ENCODE peak calls at places on chromosomes 16 and 17, in five cellular contexts. K is IMR-90, D is GM12878, G is SK-N-SH, F is K562. S is an unnamed sample.

GRCh38 chr17:9668532-9668931 is 23.2 kb downstream of the USP43 start:
- DNase-seq in K (no peak), G (no peak), F (no peak), D (no peak), S (no peak)

GRCh38 chr16:86619263-86619935 is 41.0 kb downstream of the FOXL1 start:
- DNase-seq in K (no peak), D (no peak), F (peak), G (no peak), S (peak)

GRCh38 chr16:66986559-66986958 is 1.8 kb upstream of the CES4A start:
- DNase-seq in F (no peak), G (no peak), K (no peak), D (no peak), S (no peak)

GRCh38 chr17:4587195-4587594 is 2.9 kb downstream of the SMTNL2 start:
- DNase-seq in G (no peak), F (no peak), D (no peak), K (no peak), S (no peak)

GRCh38 chr16:11165349-11165748 is 90.7 kb downstream of the SOCS1 start:
- DNase-seq in D (no peak), G (no peak), F (peak), K (no peak), S (no peak)

GRCh38 chr16:71698491-71698890 is 26.0 kb downstream of the PHLPP2 start:
- DNase-seq in K (no peak), D (no peak), F (no peak), G (no peak), S (no peak)

GRCh38 chr17:83056583-83057396 is 22.6 kb upstream of the METRNL start:
- DNase-seq in K (no peak), D (no peak), F (no peak), G (peak), S (no peak)

GRCh38 chr16:16191493-16192167 is 31.7 kb downstream of the ABCC6 start:
- DNase-seq in F (no peak), D (no peak), G (no peak), K (no peak), S (no peak)

GRCh38 chr16:68406458-68407041 is 41.8 kb downstream of the SMPD3 start:
- DNase-seq in K (peak), G (peak), D (no peak), F (no peak), S (no peak)

GRCh38 chr16:85423186-85423550 is 190.0 kb upstream of the GSE1 start:
- DNase-seq in F (no peak), D (no peak), G (no peak), K (no peak), S (no peak)

DNA sequence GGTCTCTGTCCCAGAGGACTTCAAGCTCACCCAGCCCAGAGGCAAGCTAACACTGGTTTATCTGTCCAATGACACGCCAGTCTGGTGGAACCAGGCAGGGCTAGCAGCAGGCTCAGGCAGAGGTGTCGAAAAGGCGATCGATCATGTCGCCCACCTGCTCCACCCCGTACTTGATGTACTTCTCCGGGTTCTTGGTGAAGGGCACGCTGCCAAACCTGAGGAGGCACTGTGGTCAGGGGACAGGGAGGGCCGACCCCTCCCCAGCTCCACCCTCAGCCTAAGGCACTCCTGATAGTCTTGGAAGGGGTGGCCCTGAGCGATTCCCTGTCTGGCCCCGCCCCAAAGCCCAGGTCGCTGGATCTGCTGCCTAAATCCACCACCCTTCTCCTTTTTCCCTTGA is 4.6 kb downstream of the ZACN start:
- DNase-seq in K (no peak), F (no peak), D (no peak), G (peak), S (no peak)
- TF ChIP-seq RCOR1 in K (no peak), F (no peak), D (no peak), G (no peak), S (no peak)

DNA sequence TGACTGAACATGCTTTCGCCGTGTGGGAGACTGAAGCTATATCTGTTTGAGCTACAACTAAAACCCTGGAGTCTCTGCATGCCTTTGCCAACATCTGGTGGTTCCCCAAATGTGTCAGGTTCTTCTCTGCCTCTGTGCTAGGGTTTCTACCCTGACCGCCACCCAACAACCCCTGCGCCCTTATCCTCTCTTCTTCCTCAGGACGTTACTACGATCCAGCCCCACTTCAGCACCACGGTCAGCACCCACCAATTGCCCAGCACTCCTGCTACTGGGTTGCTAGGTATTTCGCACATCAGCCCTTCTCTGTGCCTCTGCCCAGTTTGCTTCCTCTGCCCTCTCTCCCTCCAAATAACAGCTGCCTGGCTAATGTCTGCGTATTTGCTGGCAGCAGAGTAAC is 106.3 kb upstream of the HSBP1 start:
- DNase-seq in F (peak), G (no peak), D (no peak), K (peak), S (peak)
- TF ChIP-seq RCOR1 in F (peak), G (no peak), D (no peak), K (no peak), S (no peak)

DNA sequence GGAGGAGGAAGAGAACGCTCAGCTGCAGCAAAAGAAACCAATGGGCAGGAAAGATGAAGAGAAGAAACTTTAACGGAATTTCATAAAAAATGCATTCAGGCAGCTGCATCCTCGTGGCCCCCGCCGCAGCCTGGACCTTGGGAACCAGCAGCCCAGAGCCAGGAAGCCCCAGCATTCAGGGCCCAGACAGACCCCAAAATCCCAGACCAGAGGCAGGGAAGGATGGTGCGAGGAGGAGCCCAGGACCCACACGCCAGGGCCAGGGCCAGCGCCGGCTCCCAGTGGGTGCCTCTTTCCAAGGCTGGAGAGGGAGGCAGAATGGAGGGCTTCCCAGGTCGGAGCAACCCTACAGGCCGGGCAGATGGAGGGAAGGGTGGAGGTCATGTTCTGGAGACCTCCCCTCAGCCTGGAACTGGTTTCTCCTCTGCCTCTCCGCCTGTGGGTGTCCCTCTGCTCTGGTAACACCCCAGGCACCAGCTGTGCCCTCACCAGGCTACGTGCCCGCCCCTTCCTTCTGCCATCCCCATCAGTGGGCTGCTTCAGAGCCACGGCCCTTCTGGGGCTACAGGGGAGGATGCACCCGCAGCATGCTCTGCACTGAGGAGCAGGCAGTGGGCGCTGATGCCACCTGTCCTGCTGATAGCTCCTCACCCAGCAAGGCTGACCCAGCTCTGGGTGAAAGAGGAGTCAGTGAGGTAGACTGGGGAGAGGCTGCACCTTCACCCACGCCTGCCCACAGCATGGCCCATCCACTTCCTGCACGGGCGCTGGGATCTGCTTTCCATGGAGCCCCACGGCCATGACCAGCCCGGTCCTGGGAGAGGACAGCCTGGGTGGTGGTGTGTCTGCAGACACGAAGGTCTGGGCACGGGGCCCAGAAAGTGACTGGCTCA is 1.2 kb upstream of the MIF4GD start:
- DNase-seq in K (peak), D (no peak), F (peak), G (peak), S (peak)
- TF ChIP-seq RCOR1 in K (no peak), D (no peak), F (no peak), G (no peak), S (no peak)

DNA sequence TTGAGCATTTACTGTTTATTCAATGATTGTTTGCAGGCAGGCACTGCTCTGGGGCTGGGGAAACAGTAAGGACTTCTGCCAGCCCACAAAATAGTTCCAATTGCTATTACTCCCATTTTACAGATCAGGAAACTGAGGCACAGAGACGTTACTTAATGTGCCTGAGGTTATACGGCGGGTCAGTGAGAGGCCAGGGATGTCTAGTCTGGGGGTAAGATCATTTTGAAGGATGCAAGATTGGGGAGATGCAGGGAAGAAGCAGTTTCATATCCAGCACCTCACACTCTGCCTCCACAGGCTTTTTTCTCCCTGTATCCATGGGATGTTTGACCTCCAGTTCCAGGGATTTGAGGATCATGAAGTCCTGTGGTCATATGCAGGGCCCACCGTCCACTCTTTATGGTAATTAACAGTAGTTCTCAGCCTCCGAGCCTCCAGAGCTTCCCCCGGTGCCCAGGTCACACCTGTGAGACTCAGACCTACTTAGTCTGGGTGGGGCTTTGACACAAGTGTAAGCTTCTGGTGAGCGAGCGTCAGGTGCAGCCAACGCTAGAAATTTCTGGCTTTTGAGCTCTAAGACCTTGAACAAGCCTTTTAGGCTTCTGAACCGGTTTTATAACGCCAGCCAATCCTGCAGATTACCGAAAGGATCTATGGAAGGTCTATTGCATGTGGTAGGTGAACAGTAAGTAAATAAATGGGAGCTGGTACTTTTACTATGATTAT is 46.7 kb downstream of the ABAT start:
- DNase-seq in K (no peak), D (no peak), F (no peak), G (no peak), S (no peak)
- TF ChIP-seq RCOR1 in K (no peak), D (no peak), F (no peak), G (no peak), S (no peak)

GRCh38 chr17:67619555-67619954 is 98.2 kb upstream of the NOL11 start:
- DNase-seq in F (no peak), K (no peak), D (no peak), G (no peak), S (no peak)
- TF ChIP-seq RCOR1 in F (no peak), K (no peak), D (no peak), G (no peak), S (no peak)

GRCh38 chr17:79838541-79839274 is 532 bp downstream of the CBX4 start:
- DNase-seq in F (peak), K (peak), G (peak), D (no peak), S (peak)

GRCh38 chr17:79841369-79842135 is 2.3 kb upstream of the CBX4 start:
- DNase-seq in G (no peak), F (no peak), K (no peak), D (no peak), S (no peak)

GRCh38 chr17:79840989-79841286 is 1.7 kb upstream of the CBX4 start:
- DNase-seq in K (no peak), G (no peak), F (no peak), D (no peak), S (no peak)

GRCh38 chr17:79839363-79840203 is at the start of gene CBX4:
- DNase-seq in K (peak), D (no peak), F (peak), G (peak), S (peak)

DNA sequence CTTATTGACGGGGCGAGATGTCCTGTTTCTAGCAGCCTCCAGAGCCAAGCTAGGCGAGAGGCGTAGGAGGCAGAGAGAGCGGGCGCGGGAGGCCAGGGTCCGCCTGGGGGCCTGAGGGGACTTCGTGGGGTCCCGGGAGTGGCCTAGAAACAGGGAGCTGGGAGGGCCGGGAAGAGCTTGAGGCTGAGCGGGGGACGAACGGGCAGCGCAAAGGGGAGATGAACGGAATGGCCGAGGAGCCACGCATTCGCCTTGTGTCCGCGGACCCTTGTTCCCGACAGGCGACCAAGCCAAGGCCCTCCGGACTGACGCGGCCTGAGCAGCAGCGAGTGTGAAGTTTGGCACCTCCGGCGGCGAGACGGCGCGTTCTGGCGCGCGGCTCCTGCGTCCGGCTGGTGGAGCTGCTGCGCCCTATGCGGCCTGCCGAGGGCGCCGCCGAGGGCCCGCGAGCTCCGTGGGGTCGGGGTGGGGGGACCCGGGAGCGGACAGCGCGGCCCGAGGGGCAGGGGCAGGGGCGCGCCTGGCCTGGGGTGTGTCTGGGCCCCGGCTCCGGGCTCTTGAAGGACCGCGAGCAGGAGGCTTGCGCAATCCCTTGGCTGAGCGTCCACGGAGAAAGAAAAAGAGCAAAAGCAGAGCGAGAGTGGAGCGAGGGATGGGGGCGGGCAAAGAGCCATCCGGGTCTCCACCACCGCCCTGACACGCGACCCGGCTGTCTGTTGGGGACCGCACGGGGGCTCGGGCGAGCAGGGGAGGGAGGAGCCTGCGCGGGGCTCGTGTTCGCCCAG is 1.2 kb upstream of the CBX4 start:
- DNase-seq in D (no peak), K (peak), F (no peak), G (peak), S (no peak)
- TF ChIP-seq RCOR1 in D (no peak), K (no peak), F (no peak), G (no peak), S (no peak)

DNA sequence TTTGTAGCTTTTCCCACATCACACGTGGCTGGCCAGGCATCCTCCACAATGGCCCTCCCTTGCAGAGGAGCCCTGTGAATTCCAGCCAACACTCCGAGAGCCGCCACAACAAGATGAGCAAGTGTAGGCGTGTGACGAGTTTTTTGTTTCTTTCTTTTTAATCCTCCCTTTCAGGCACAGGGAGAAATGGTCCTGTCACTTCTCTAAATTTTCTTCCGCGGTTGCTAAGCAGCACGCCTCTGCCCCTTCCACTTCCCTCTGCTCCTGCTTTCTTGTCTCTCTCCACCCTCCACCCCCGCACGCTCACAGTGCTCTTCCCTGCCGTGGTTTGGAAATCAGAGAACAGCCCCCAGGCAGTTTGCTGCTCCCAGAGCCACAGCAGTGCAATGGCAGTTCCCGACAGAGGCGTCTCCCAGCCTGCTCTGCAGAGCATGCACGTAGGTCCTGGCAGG is 68.0 kb upstream of the MRTFB start:
- DNase-seq in K (peak), D (no peak), F (peak), G (peak), S (no peak)
- TF ChIP-seq RCOR1 in K (no peak), D (no peak), F (peak), G (peak), S (no peak)

GRCh38 chr17:56320443-56320842 is 167.2 kb downstream of the ANKFN1 start:
- DNase-seq in F (no peak), G (no peak), D (no peak), K (peak), S (no peak)
- TF ChIP-seq RCOR1 in F (no peak), G (no peak), D (no peak), K (no peak), S (no peak)

S was measured in A549.